ENCODE peak calls at places on chromosome 22, in five cellular contexts. One of them, this sample, is unnamed.

GRCh38 chr22:21624120-21624879 is 5.5 kb downstream of the YDJC start:
- DNase-seq in substantia nigra: peak
- DNase-seq in M059J: peak
- DNase-seq in stimulated activated CD4-positive, alpha-beta T cell treated with anti-CD3 and anti-CD28 coated beads, Interleukin-4, amount 100 ng/mL, for 1 hour: peak
- DNase-seq in NCI-H748 treated with DMSO at 0.1 percent for 48 hours: no peak
- DNase-seq in this sample: no peak

GRCh38 chr22:19715286-19715939 is 1.1 kb downstream of the SEPTIN5 start:
- DNase-seq in substantia nigra: no peak
- DNase-seq in M059J: no peak
- DNase-seq in stimulated activated CD4-positive, alpha-beta T cell treated with anti-CD3 and anti-CD28 coated beads, Interleukin-4, amount 100 ng/mL, for 1 hour: no peak
- DNase-seq in NCI-H748 treated with DMSO at 0.1 percent for 48 hours: no peak
- DNase-seq in this sample: no peak

GRCh38 chr22:33896801-33897620 is 23.3 kb downstream of the LARGE1 start:
- DNase-seq in substantia nigra: no peak
- DNase-seq in M059J: no peak
- DNase-seq in stimulated activated CD4-positive, alpha-beta T cell treated with anti-CD3 and anti-CD28 coated beads, Interleukin-4, amount 100 ng/mL, for 1 hour: no peak
- DNase-seq in NCI-H748 treated with DMSO at 0.1 percent for 48 hours: no peak
- DNase-seq in this sample: no peak

GRCh38 chr22:29482726-29483125 is 2.7 kb downstream of the NEFH start:
- DNase-seq in substantia nigra: no peak
- DNase-seq in M059J: no peak
- DNase-seq in stimulated activated CD4-positive, alpha-beta T cell treated with anti-CD3 and anti-CD28 coated beads, Interleukin-4, amount 100 ng/mL, for 1 hour: no peak
- DNase-seq in NCI-H748 treated with DMSO at 0.1 percent for 48 hours: no peak
- DNase-seq in this sample: no peak

GRCh38 chr22:39543095-39543494 is 10.5 kb upstream of the RPS19BP1 start:
- DNase-seq in substantia nigra: no peak
- DNase-seq in M059J: peak
- DNase-seq in stimulated activated CD4-positive, alpha-beta T cell treated with anti-CD3 and anti-CD28 coated beads, Interleukin-4, amount 100 ng/mL, for 1 hour: no peak
- DNase-seq in NCI-H748 treated with DMSO at 0.1 percent for 48 hours: no peak
- DNase-seq in this sample: no peak

GRCh38 chr22:29231971-29232959 is 26.6 kb downstream of the EMID1 start:
- DNase-seq in substantia nigra: no peak
- DNase-seq in M059J: no peak
- DNase-seq in stimulated activated CD4-positive, alpha-beta T cell treated with anti-CD3 and anti-CD28 coated beads, Interleukin-4, amount 100 ng/mL, for 1 hour: no peak
- DNase-seq in NCI-H748 treated with DMSO at 0.1 percent for 48 hours: no peak
- DNase-seq in this sample: no peak

GRCh38 chr22:17628304-17629166 is at the start of gene ATP6V1E1:
- DNase-seq in substantia nigra: peak
- DNase-seq in M059J: peak
- DNase-seq in stimulated activated CD4-positive, alpha-beta T cell treated with anti-CD3 and anti-CD28 coated beads, Interleukin-4, amount 100 ng/mL, for 1 hour: peak
- DNase-seq in NCI-H748 treated with DMSO at 0.1 percent for 48 hours: peak
- DNase-seq in this sample: peak

GRCh38 chr22:45376703-45377102 is 36.7 kb downstream of the SMC1B start:
- DNase-seq in substantia nigra: no peak
- DNase-seq in M059J: no peak
- DNase-seq in stimulated activated CD4-positive, alpha-beta T cell treated with anti-CD3 and anti-CD28 coated beads, Interleukin-4, amount 100 ng/mL, for 1 hour: no peak
- DNase-seq in NCI-H748 treated with DMSO at 0.1 percent for 48 hours: no peak
- DNase-seq in this sample: peak

GRCh38 chr22:22877523-22878210 is 9.9 kb upstream of the IGLL5 start:
- DNase-seq in substantia nigra: peak
- DNase-seq in M059J: peak
- DNase-seq in stimulated activated CD4-positive, alpha-beta T cell treated with anti-CD3 and anti-CD28 coated beads, Interleukin-4, amount 100 ng/mL, for 1 hour: peak
- DNase-seq in NCI-H748 treated with DMSO at 0.1 percent for 48 hours: no peak
- DNase-seq in this sample: peak

This sample was measured in mucosa of gallbladder.